ENCODE peak calls at places on chromosomes 16 and 17, in ten cellular contexts. Y is AG04450, T is type B pancreatic cell, K is heart right ventricle, R is adrenal gland, O is heart left ventricle, V is esophagus muscularis mucosa, L is K562, Q is stomach, G is left ventricle myocardium inferior. X is an unnamed sample.
A peak's percentile ranks its signal among the peaks of the same experiment; 100 is the strongest.

GRCh38 chr17:81328489-81328888 is 33.4 kb upstream of the SLC38A10 start:
- DNase-seq in G (no peak), Q (no peak), O (no peak), Y (no peak), T (no peak), K (no peak), R (no peak), V (no peak), L (no peak), X (no peak)

GRCh38 chr17:28285965-28286364 is 33.0 kb upstream of the TMEM97 start:
- DNase-seq in G (no peak), T (no peak), L (no peak), O (no peak), Q (no peak), K (no peak), Y (no peak), V (peak; percentile 47), R (no peak), X (no peak)

GRCh38 chr16:54931041-54931756 is 534 bp downstream of the IRX5 start:
- DNase-seq in L (peak; percentile 51), R (no peak), Q (no peak), O (peak; percentile 51), V (peak; percentile 75), Y (no peak), G (no peak), K (no peak), T (peak; percentile 78), X (no peak)

GRCh38 chr16:20910781-20911321 is 10.3 kb downstream of the LYRM1 start:
- DNase-seq in Y (no peak), V (no peak), K (no peak), G (no peak), O (no peak), R (no peak), L (peak; percentile 40), Q (no peak), T (no peak), X (no peak)

GRCh38 chr17:14704121-14704520 is 403.2 kb downstream of the HS3ST3B1 start:
- DNase-seq in Q (no peak), Y (no peak), O (no peak), R (no peak), T (no peak), V (no peak), G (no peak), L (no peak), K (no peak), X (no peak)

GRCh38 chr16:67917140-67917851 is 14.4 kb downstream of the CTRL start:
- DNase-seq in V (no peak), G (peak; percentile 55), T (no peak), O (peak; percentile 77), Q (no peak), R (no peak), Y (no peak), L (no peak), K (peak; percentile 65), X (no peak)

GRCh38 chr16:14302031-14302398 is 230.9 kb downstream of the MRTFB start:
- DNase-seq in R (peak; percentile 66), T (no peak), L (peak; percentile 80), K (peak; percentile 45), O (peak; percentile 70), Q (peak; percentile 62), G (peak; percentile 66), Y (no peak), V (no peak), X (no peak)

GRCh38 chr16:66970775-66971725 is 10.0 kb downstream of the CES3 start:
- DNase-seq in T (no peak), Y (peak; percentile 11), R (no peak), G (no peak), Q (no peak), O (no peak), V (no peak), K (no peak), L (peak; percentile 37), X (no peak)

GRCh38 chr17:76408037-76408849 is 23.8 kb downstream of the SPHK1 start:
- DNase-seq in O (peak; percentile 63), G (no peak), K (peak; percentile 55), R (peak; percentile 81), Y (no peak), Q (peak; percentile 85), V (no peak), L (peak; percentile 66), T (no peak), X (peak; percentile 57)

GRCh38 chr16:75024591-75024990 is 25.8 kb downstream of the ZNRF1 start:
- DNase-seq in R (no peak), Q (no peak), L (no peak), V (no peak), G (no peak), K (no peak), Y (no peak), T (no peak), O (no peak), X (no peak)

GRCh38 chr16:87140211-87141200 is 176.7 kb downstream of the C16orf95 start:
- DNase-seq in O (no peak), G (no peak), Y (no peak), T (no peak), R (no peak), L (no peak), K (no peak), Q (no peak), V (no peak), X (peak; percentile 66)

GRCh38 chr16:88478115-88478514 is 25.0 kb downstream of the ZFPM1 start:
- DNase-seq in G (no peak), V (no peak), T (no peak), K (no peak), L (no peak), Q (no peak), O (no peak), R (no peak), Y (no peak), X (no peak)

GRCh38 chr17:49407981-49408501 is 6.6 kb downstream of the PHB1 start:
- DNase-seq in O (peak; percentile 55), V (no peak), Y (peak; percentile 23), R (peak; percentile 57), Q (peak; percentile 89), T (peak; percentile 88), G (peak; percentile 66), L (peak; percentile 81), K (peak; percentile 53), X (no peak)
- TF ChIP-seq CTCF in O (peak; percentile 46), V (peak; percentile 51), Y (peak; percentile 83), R (peak; percentile 50), Q (peak; percentile 58), T (peak; percentile 100), G (peak; percentile 72), L (peak; percentile 99), K (peak; percentile 78), X (peak; percentile 98)

DNA sequence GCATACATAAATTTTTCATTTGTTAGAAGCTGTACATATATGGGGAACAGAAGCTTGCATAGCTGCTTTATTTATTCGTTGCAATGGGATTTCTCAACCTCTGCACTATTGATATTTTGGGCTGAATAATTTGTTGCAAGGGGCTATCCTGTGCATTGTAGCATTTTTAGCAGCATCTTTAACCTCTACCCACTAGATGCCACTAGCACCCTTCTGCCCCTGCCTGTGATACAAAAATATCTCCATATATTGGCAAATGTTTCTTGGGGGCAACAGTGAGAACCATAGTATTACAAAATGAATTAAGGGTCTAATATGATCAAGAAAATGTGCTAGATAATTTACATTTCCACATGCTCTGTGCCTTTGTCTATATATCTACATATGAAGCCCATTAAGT is 1401.0 kb downstream of the CDH11 start:
- DNase-seq in V (no peak), L (no peak), G (no peak), Y (no peak), Q (no peak), R (no peak), K (no peak), T (no peak), O (no peak), X (no peak)
- TF ChIP-seq CTCF in V (no peak), L (no peak), G (peak; percentile 33), Y (no peak), Q (no peak), R (no peak), K (peak; percentile 24), T (peak; percentile 50), O (no peak), X (peak; percentile 76)

GRCh38 chr17:75289832-75290337 is 652 bp upstream of the SLC25A19 start:
- DNase-seq in G (peak; percentile 52), L (peak; percentile 73), T (no peak), V (peak; percentile 93), K (peak; percentile 53), Q (peak; percentile 67), O (no peak), Y (no peak), R (peak; percentile 80), X (no peak)
- TF ChIP-seq CTCF in G (peak; percentile 7), L (peak; percentile 57), T (no peak), V (peak; percentile 23), K (peak; percentile 25), Q (no peak), O (no peak), Y (peak; percentile 21), R (peak; percentile 32), X (no peak)

DNA sequence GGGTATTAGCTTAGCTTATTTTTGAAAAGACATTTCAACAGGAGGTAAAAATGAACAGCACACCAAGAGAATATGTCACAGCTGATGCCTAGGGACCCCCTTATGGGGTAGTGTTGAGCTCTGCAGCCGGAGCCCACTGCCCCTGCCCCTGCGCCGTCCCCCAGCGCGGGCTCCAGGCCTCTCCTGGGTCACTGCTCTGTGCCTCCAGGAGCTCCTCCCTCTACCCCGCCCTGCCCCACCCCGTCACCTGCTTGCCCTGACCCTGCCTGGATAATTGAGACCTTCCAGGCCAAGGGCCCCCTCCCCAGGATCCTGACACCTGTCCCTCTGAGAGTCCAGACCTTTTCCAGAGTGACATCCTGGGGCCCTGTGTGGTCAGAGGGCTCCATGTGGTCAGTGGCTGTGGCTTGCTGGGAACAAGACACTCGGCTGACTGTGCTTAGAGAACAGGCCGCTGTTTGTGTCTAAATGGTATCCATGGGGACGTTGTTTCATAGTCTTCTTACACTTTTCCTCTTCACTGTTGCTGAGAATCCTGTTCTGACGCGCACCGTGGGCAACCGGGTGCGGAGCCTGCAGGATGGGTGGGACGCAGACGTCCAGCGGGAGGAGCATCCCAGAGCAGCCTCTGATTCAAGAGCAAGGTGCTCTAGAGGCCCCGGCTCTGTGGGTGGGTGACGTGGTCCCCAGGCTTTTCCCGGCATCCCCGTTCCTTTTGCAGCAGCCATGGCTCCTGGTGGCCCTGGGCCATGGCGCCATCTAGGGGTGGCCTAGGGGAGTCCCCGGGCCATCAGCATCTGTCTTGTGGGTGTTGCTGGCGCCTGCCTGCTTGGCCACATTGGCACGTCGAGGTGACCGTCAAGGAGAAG is 20.0 kb upstream of the WFIKKN1 start:
- DNase-seq in G (no peak), O (peak; percentile 58), T (no peak), L (no peak), Y (no peak), Q (peak; percentile 77), K (no peak), R (peak; percentile 74), V (no peak), X (no peak)
- TF ChIP-seq CTCF in G (peak; percentile 75), O (peak; percentile 61), T (peak; percentile 73), L (peak; percentile 26), Y (peak; percentile 29), Q (peak; percentile 67), K (peak; percentile 80), R (peak; percentile 69), V (peak; percentile 76), X (peak; percentile 74)

DNA sequence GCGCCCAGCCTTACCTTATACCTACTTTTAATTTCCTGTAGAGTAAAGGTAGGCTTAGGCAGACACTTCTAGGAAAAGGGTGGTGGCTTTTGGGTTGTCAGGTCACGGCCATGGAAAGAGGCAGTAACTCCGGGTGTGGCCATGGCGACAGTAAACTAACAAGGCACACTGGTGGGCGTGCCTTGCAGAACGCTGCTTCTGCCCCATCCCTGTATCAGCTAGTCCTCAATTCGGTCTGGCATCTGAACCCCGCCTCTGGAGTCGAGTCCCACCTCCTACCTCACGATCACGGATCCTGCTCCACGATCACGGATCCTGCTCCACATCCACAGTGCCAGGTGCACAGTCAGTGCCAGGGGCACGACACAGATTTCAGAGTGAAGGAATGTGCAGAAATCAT is 5.6 kb downstream of the ADCY9 start:
- DNase-seq in L (no peak), Q (peak; percentile 31), G (no peak), T (no peak), Y (no peak), O (no peak), V (no peak), K (no peak), R (no peak), X (no peak)
- TF ChIP-seq CTCF in L (no peak), Q (no peak), G (no peak), T (no peak), Y (no peak), O (no peak), V (no peak), K (no peak), R (no peak), X (no peak)